ENCODE peak calls at places on chromosomes 11 and 22, in four cellular contexts. One of them, this sample, is unnamed.

GRCh38 chr11:8786933-8787332 is 104.3 kb downstream of the RPL27A start:
- DNase-seq in IMR-90: no peak
- DNase-seq in mesenchymal stem cell: peak; percentile 65
- DNase-seq in neuronal stem cell: no peak
- DNase-seq in this sample: peak; percentile 50

GRCh38 chr11:19816040-19816439 is 103.4 kb downstream of the NAV2 start:
- DNase-seq in IMR-90: no peak
- DNase-seq in mesenchymal stem cell: no peak
- DNase-seq in neuronal stem cell: no peak
- DNase-seq in this sample: no peak

GRCh38 chr11:119101367-119101758 is 290 bp downstream of the DPAGT1 start:
- DNase-seq in IMR-90: no peak
- DNase-seq in mesenchymal stem cell: no peak
- DNase-seq in neuronal stem cell: no peak
- DNase-seq in this sample: no peak

GRCh38 chr22:43004362-43005035 is 10.4 kb downstream of the PACSIN2 start:
- DNase-seq in IMR-90: no peak
- DNase-seq in mesenchymal stem cell: peak; percentile 82
- DNase-seq in neuronal stem cell: no peak
- DNase-seq in this sample: peak; percentile 10

GRCh38 chr22:23613193-23613973 is 18.7 kb downstream of the DRICH1 start:
- DNase-seq in IMR-90: peak; percentile 13
- DNase-seq in mesenchymal stem cell: no peak
- DNase-seq in neuronal stem cell: no peak
- DNase-seq in this sample: no peak

GRCh38 chr22:36351921-36352774 is 35.6 kb downstream of the MYH9 start:
- DNase-seq in IMR-90: no peak
- DNase-seq in mesenchymal stem cell: no peak
- DNase-seq in neuronal stem cell: no peak
- DNase-seq in this sample: peak; percentile 50

GRCh38 chr11:20597924-20598484 is 1.4 kb upstream of the SLC6A5 start:
- DNase-seq in IMR-90: no peak
- DNase-seq in mesenchymal stem cell: no peak
- DNase-seq in neuronal stem cell: no peak
- DNase-seq in this sample: no peak

GRCh38 chr11:71452354-71453020 is 516 bp upstream of the NADSYN1 start:
- DNase-seq in IMR-90: peak; percentile 35
- DNase-seq in mesenchymal stem cell: peak; percentile 17
- DNase-seq in neuronal stem cell: no peak
- DNase-seq in this sample: peak; percentile 16

GRCh38 chr11:106624377-106624776 is 393.9 kb downstream of the GUCY1A2 start:
- DNase-seq in IMR-90: peak; percentile 12
- DNase-seq in mesenchymal stem cell: no peak
- DNase-seq in neuronal stem cell: no peak
- DNase-seq in this sample: no peak

GRCh38 chr22:20021196-20022181 is 579 bp downstream of the TANGO2 start:
- DNase-seq in IMR-90: peak; percentile 54
- DNase-seq in mesenchymal stem cell: peak; percentile 35
- DNase-seq in neuronal stem cell: no peak
- DNase-seq in this sample: peak; percentile 75

GRCh38 chr11:118227865-118228785 is 3.3 kb upstream of the JAML start:
- DNase-seq in IMR-90: no peak
- DNase-seq in mesenchymal stem cell: no peak
- DNase-seq in neuronal stem cell: no peak
- DNase-seq in this sample: no peak

GRCh38 chr11:95095858-95096587 is 6.4 kb downstream of the ENDOD1 start:
- DNase-seq in IMR-90: peak; percentile 53
- DNase-seq in mesenchymal stem cell: peak; percentile 45
- DNase-seq in neuronal stem cell: no peak
- DNase-seq in this sample: no peak

GRCh38 chr11:1049431-1049891 is 12.9 kb upstream of the MUC6 start:
- DNase-seq in IMR-90: no peak
- DNase-seq in mesenchymal stem cell: no peak
- DNase-seq in neuronal stem cell: no peak
- DNase-seq in this sample: no peak

GRCh38 chr11:108135845-108136599 is 14.7 kb downstream of the ACAT1 start:
- DNase-seq in IMR-90: peak; percentile 10
- DNase-seq in mesenchymal stem cell: peak; percentile 26
- DNase-seq in neuronal stem cell: no peak
- DNase-seq in this sample: no peak

GRCh38 chr11:133934599-133935550 is 21.9 kb downstream of the IGSF9B start:
- DNase-seq in IMR-90: peak; percentile 19
- DNase-seq in mesenchymal stem cell: no peak
- DNase-seq in neuronal stem cell: peak; percentile 69
- DNase-seq in this sample: peak; percentile 41

GRCh38 chr11:61041755-61042518 is 60.4 kb upstream of the CD5 start:
- DNase-seq in IMR-90: no peak
- DNase-seq in mesenchymal stem cell: no peak
- DNase-seq in neuronal stem cell: peak; percentile 35
- DNase-seq in this sample: no peak

GRCh38 chr11:107716884-107717532 is 5.2 kb upstream of the SLN start:
- DNase-seq in IMR-90: no peak
- DNase-seq in mesenchymal stem cell: no peak
- DNase-seq in neuronal stem cell: no peak
- DNase-seq in this sample: no peak

GRCh38 chr11:123382555-123383074 is 47.5 kb upstream of the GRAMD1B start:
- DNase-seq in IMR-90: no peak
- DNase-seq in mesenchymal stem cell: no peak
- DNase-seq in neuronal stem cell: no peak
- DNase-seq in this sample: no peak

GRCh38 chr22:20011123-20011992 is 5.3 kb downstream of the ARVCF start:
- DNase-seq in IMR-90: no peak
- DNase-seq in mesenchymal stem cell: no peak
- DNase-seq in neuronal stem cell: no peak
- DNase-seq in this sample: no peak

GRCh38 chr11:126544311-126545056 is 189.0 kb downstream of the ST3GAL4 start:
- DNase-seq in IMR-90: peak; percentile 57
- DNase-seq in mesenchymal stem cell: no peak
- DNase-seq in neuronal stem cell: peak; percentile 79
- DNase-seq in this sample: no peak

GRCh38 chr11:37595845-37596244 is 997.8 kb upstream of the RAG2 start:
- DNase-seq in IMR-90: peak; percentile 8
- DNase-seq in mesenchymal stem cell: no peak
- DNase-seq in neuronal stem cell: no peak
- DNase-seq in this sample: no peak

GRCh38 chr22:17777005-17777716 is 2.9 kb upstream of the BID start:
- DNase-seq in IMR-90: no peak
- DNase-seq in mesenchymal stem cell: no peak
- DNase-seq in neuronal stem cell: no peak
- DNase-seq in this sample: peak; percentile 27

GRCh38 chr11:73983764-73984543 is 1.3 kb upstream of the UCP2 start:
- DNase-seq in IMR-90: no peak
- DNase-seq in mesenchymal stem cell: no peak
- DNase-seq in neuronal stem cell: no peak
- DNase-seq in this sample: no peak

GRCh38 chr11:82750643-82751139 is 17.0 kb upstream of the FAM181B start:
- DNase-seq in IMR-90: no peak
- DNase-seq in mesenchymal stem cell: no peak
- DNase-seq in neuronal stem cell: peak; percentile 65
- DNase-seq in this sample: no peak

GRCh38 chr11:64281957-64282770 is 2.3 kb downstream of the BAD start:
- DNase-seq in IMR-90: no peak
- DNase-seq in mesenchymal stem cell: no peak
- DNase-seq in neuronal stem cell: no peak
- DNase-seq in this sample: peak; percentile 67

GRCh38 chr22:44664149-44664548 is 37.9 kb upstream of the PRR5 start:
- DNase-seq in IMR-90: peak; percentile 61
- DNase-seq in mesenchymal stem cell: peak; percentile 80
- DNase-seq in neuronal stem cell: no peak
- DNase-seq in this sample: no peak

GRCh38 chr11:9687736-9688494 is 24.0 kb downstream of the SWAP70 start:
- DNase-seq in IMR-90: peak; percentile 36
- DNase-seq in mesenchymal stem cell: peak; percentile 52
- DNase-seq in neuronal stem cell: no peak
- DNase-seq in this sample: no peak

GRCh38 chr11:126436209-126436608 is 80.7 kb downstream of the ST3GAL4 start:
- DNase-seq in IMR-90: no peak
- DNase-seq in mesenchymal stem cell: no peak
- DNase-seq in neuronal stem cell: no peak
- DNase-seq in this sample: no peak

GRCh38 chr11:3609416-3610265 is 32.2 kb downstream of the ART5 start:
- DNase-seq in IMR-90: peak; percentile 37
- DNase-seq in mesenchymal stem cell: peak; percentile 45
- DNase-seq in neuronal stem cell: peak; percentile 54
- DNase-seq in this sample: peak; percentile 67

GRCh38 chr11:117818036-117818858 is 6.3 kb downstream of the FXYD2 start:
- DNase-seq in IMR-90: peak; percentile 56
- DNase-seq in mesenchymal stem cell: peak; percentile 78
- DNase-seq in neuronal stem cell: no peak
- DNase-seq in this sample: peak; percentile 52

GRCh38 chr22:23772315-23773246 is at the start of gene MMP11:
- DNase-seq in IMR-90: no peak
- DNase-seq in mesenchymal stem cell: peak; percentile 54
- DNase-seq in neuronal stem cell: no peak
- DNase-seq in this sample: peak; percentile 43

GRCh38 chr11:111911563-111912401 is at the start of gene CRYAB:
- DNase-seq in IMR-90: peak; percentile 82
- DNase-seq in mesenchymal stem cell: peak; percentile 84
- DNase-seq in neuronal stem cell: no peak
- DNase-seq in this sample: peak; percentile 80

GRCh38 chr11:78151804-78152203 is 12.4 kb upstream of the ALG8 start:
- DNase-seq in IMR-90: no peak
- DNase-seq in mesenchymal stem cell: no peak
- DNase-seq in neuronal stem cell: no peak
- DNase-seq in this sample: no peak

GRCh38 chr22:47209077-47209514 is 446.6 kb downstream of the TBC1D22A start:
- DNase-seq in IMR-90: peak; percentile 18
- DNase-seq in mesenchymal stem cell: no peak
- DNase-seq in neuronal stem cell: no peak
- DNase-seq in this sample: no peak

DNA sequence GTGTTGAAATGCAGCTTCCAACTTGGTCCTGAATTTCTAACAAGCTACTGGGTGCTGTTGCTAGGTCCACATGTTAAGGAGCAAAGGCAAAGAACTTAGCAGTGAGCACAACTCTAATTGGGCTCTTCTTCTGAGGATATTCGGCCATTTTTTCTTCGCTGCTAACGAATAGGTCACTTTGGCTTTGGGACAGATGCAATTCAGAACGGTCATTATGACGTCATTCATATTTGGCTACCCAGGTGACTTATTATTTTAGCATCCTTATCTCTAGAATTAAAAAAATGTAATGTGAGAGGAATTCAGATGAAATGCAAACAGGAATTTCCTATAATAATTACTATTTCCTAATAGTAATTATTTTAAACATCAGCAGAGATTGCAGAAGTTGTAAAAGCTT is 13.9 kb downstream of the TMA7B start:
- DNase-seq in IMR-90: no peak
- DNase-seq in mesenchymal stem cell: no peak
- DNase-seq in neuronal stem cell: no peak
- DNase-seq in this sample: peak; percentile 28
- H3K14ac ChIP-seq in IMR-90: no peak overlapping the region
- H3K14ac ChIP-seq in mesenchymal stem cell: no peak overlapping the region
- H3K14ac ChIP-seq in neuronal stem cell: no peak overlapping the region
- H3K14ac ChIP-seq in this sample: no peak overlapping the region

GRCh38 chr11:114211444-114212122 is 84.6 kb upstream of the NNMT start:
- DNase-seq in IMR-90: no peak
- DNase-seq in mesenchymal stem cell: no peak
- DNase-seq in neuronal stem cell: peak; percentile 73
- DNase-seq in this sample: no peak

GRCh38 chr11:114215871-114216803 is 80.1 kb upstream of the NNMT start:
- DNase-seq in IMR-90: no peak
- DNase-seq in mesenchymal stem cell: no peak
- DNase-seq in neuronal stem cell: no peak
- DNase-seq in this sample: no peak

GRCh38 chr11:114216804-114217195 is 79.4 kb upstream of the NNMT start:
- DNase-seq in IMR-90: no peak
- DNase-seq in mesenchymal stem cell: no peak
- DNase-seq in neuronal stem cell: no peak
- DNase-seq in this sample: no peak

GRCh38 chr11:114215428-114215827 is 80.8 kb upstream of the NNMT start:
- DNase-seq in IMR-90: no peak
- DNase-seq in mesenchymal stem cell: no peak
- DNase-seq in neuronal stem cell: no peak
- DNase-seq in this sample: no peak

GRCh38 chr11:114213622-114214021 is 82.6 kb upstream of the NNMT start:
- DNase-seq in IMR-90: no peak
- DNase-seq in mesenchymal stem cell: no peak
- DNase-seq in neuronal stem cell: no peak
- DNase-seq in this sample: no peak
- H3K4me1 ChIP-seq in IMR-90: no peaks in the 10 kb centered on the region
- H3K4me1 ChIP-seq in mesenchymal stem cell: peaks cover 2% of the 10 kb centered on the region
- H3K4me1 ChIP-seq in neuronal stem cell: peaks cover 55% of the 10 kb centered on the region
- H3K4me1 ChIP-seq in this sample: peaks cover 31% of the 10 kb centered on the region

DNA sequence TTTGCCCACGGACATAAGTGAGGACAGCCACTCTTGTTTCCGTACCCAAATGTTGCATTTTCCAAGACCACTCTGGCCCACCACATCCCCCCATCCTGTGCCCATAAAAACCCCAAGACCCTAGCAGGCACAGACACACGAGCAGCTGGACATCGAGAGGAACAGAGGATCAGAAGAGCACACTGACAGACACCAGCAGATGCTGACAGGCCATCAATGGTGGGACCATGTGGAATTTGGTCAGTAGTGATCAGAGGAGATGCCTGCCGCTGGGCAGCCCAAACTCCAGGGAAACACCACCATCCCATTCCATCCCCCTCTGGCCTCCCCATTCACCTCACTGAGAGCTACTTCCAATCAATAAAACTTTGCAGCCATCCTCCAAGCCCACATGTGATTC is 87.0 kb downstream of the DLG2 start:
- DNase-seq in IMR-90: no peak
- DNase-seq in mesenchymal stem cell: no peak
- DNase-seq in neuronal stem cell: no peak
- DNase-seq in this sample: no peak
- H3K4me3 ChIP-seq in IMR-90: no peak overlapping the region
- H3K4me3 ChIP-seq in mesenchymal stem cell: no peak overlapping the region
- H3K4me3 ChIP-seq in neuronal stem cell: no peak overlapping the region
- H3K4me3 ChIP-seq in this sample: no peak overlapping the region

GRCh38 chr11:12950681-12951080 is 58.4 kb upstream of the RASSF10 start:
- DNase-seq in IMR-90: peak; percentile 43
- DNase-seq in mesenchymal stem cell: peak; percentile 8
- DNase-seq in neuronal stem cell: no peak
- DNase-seq in this sample: peak; percentile 44

GRCh38 chr11:12951376-12951775 is 57.7 kb upstream of the RASSF10 start:
- DNase-seq in IMR-90: no peak
- DNase-seq in mesenchymal stem cell: no peak
- DNase-seq in neuronal stem cell: no peak
- DNase-seq in this sample: no peak

GRCh38 chr11:12952094-12952493 is 57.0 kb upstream of the RASSF10 start:
- DNase-seq in IMR-90: no peak
- DNase-seq in mesenchymal stem cell: no peak
- DNase-seq in neuronal stem cell: no peak
- DNase-seq in this sample: no peak

GRCh38 chr11:12944889-12945288 is 64.2 kb upstream of the RASSF10 start:
- DNase-seq in IMR-90: no peak
- DNase-seq in mesenchymal stem cell: no peak
- DNase-seq in neuronal stem cell: no peak
- DNase-seq in this sample: no peak

GRCh38 chr11:12949456-12949855 is 59.7 kb upstream of the RASSF10 start:
- DNase-seq in IMR-90: no peak
- DNase-seq in mesenchymal stem cell: no peak
- DNase-seq in neuronal stem cell: no peak
- DNase-seq in this sample: peak; percentile 38
- H3K14ac ChIP-seq in IMR-90: no peak overlapping the region
- H3K14ac ChIP-seq in mesenchymal stem cell: no peak overlapping the region
- H3K14ac ChIP-seq in neuronal stem cell: no peak overlapping the region
- H3K14ac ChIP-seq in this sample: no peak overlapping the region

GRCh38 chr22:28815101-28815500 is 14.7 kb upstream of the XBP1 start:
- DNase-seq in IMR-90: no peak
- DNase-seq in mesenchymal stem cell: no peak
- DNase-seq in neuronal stem cell: no peak
- DNase-seq in this sample: no peak
- H3K4me1 ChIP-seq in IMR-90: peaks cover 2% of the 10 kb centered on the region
- H3K4me1 ChIP-seq in mesenchymal stem cell: no peaks in the 10 kb centered on the region
- H3K4me1 ChIP-seq in neuronal stem cell: peaks cover 5% of the 10 kb centered on the region
- H3K4me1 ChIP-seq in this sample: peaks cover 4% of the 10 kb centered on the region